ENCODE peak calls at places on chromosomes 12 and 14, in ten cellular contexts. W is BE2C; V is Panc1; I is OCI-LY7; A is neural progenitor cell; E is colonic mucosa; M is neuronal stem cell; J is CD8-positive, alpha-beta memory T cell; P is mammary epithelial cell; O is heart left ventricle. G is an unnamed sample.

GRCh38 chr12:15534322-15534721 is 212.0 kb downstream of the PTPRO start:
- DNase-seq in W (no peak), V (no peak), I (peak; percentile 43), A (no peak), E (no peak), M (no peak), J (no peak), P (no peak), O (no peak), G (no peak)

GRCh38 chr12:121823101-121823726 is 19.4 kb downstream of the SETD1B start:
- DNase-seq in W (peak; percentile 42), V (no peak), I (no peak), A (no peak), E (no peak), M (no peak), J (no peak), P (no peak), O (no peak), G (no peak)

GRCh38 chr14:73237786-73238261 is 518 bp downstream of the PAPLN start:
- DNase-seq in W (no peak), V (no peak), I (no peak), A (peak; percentile 62), E (no peak), M (no peak), J (no peak), P (no peak), O (no peak), G (peak; percentile 42)

GRCh38 chr12:117468016-117468415 is 106.6 kb upstream of the NOS1 start:
- DNase-seq in W (no peak), V (no peak), I (no peak), A (no peak), E (no peak), M (no peak), J (no peak), P (no peak), O (no peak), G (no peak)

GRCh38 chr12:98127854-98128253 is 387.5 kb upstream of the TMPO start:
- DNase-seq in W (no peak), V (no peak), I (no peak), A (no peak), E (no peak), M (no peak), J (no peak), P (no peak), O (no peak), G (peak; percentile 47)

GRCh38 chr12:111766608-111767361 is at the start of gene ALDH2:
- DNase-seq in W (peak; percentile 90), V (no peak), I (peak; percentile 69), A (peak; percentile 94), E (peak; percentile 86), M (peak; percentile 83), J (no peak), P (no peak), O (peak; percentile 82), G (peak; percentile 90)

GRCh38 chr12:124916370-124917134 is 2.1 kb upstream of the UBC start:
- DNase-seq in W (no peak), V (no peak), I (peak; percentile 68), A (peak; percentile 52), E (peak; percentile 86), M (no peak), J (no peak), P (peak; percentile 92), O (peak; percentile 76), G (peak; percentile 79)

GRCh38 chr12:57185906-57186508 is 30.6 kb upstream of the NXPH4 start:
- DNase-seq in W (no peak), V (no peak), I (no peak), A (no peak), E (no peak), M (no peak), J (no peak), P (no peak), O (no peak), G (no peak)

GRCh38 chr12:117790198-117790597 is 178.6 kb downstream of the KSR2 start:
- DNase-seq in W (no peak), V (no peak), I (no peak), A (no peak), E (no peak), M (no peak), J (no peak), P (no peak), O (no peak), G (no peak)

GRCh38 chr12:51662728-51663154 is 71.7 kb downstream of the SCN8A start:
- DNase-seq in W (no peak), V (no peak), I (no peak), A (no peak), E (peak; percentile 25), M (no peak), J (no peak), P (no peak), O (no peak), G (peak; percentile 77)

GRCh38 chr14:39582028-39582654 is 149.9 kb upstream of the FBXO33 start:
- DNase-seq in W (no peak), V (no peak), I (no peak), A (no peak), E (no peak), M (no peak), J (no peak), P (no peak), O (no peak), G (no peak)

GRCh38 chr14:38143651-38144505 is 63.8 kb upstream of the SSTR1 start:
- DNase-seq in W (no peak), V (no peak), I (no peak), A (no peak), E (no peak), M (no peak), J (no peak), P (no peak), O (no peak), G (no peak)

DNA sequence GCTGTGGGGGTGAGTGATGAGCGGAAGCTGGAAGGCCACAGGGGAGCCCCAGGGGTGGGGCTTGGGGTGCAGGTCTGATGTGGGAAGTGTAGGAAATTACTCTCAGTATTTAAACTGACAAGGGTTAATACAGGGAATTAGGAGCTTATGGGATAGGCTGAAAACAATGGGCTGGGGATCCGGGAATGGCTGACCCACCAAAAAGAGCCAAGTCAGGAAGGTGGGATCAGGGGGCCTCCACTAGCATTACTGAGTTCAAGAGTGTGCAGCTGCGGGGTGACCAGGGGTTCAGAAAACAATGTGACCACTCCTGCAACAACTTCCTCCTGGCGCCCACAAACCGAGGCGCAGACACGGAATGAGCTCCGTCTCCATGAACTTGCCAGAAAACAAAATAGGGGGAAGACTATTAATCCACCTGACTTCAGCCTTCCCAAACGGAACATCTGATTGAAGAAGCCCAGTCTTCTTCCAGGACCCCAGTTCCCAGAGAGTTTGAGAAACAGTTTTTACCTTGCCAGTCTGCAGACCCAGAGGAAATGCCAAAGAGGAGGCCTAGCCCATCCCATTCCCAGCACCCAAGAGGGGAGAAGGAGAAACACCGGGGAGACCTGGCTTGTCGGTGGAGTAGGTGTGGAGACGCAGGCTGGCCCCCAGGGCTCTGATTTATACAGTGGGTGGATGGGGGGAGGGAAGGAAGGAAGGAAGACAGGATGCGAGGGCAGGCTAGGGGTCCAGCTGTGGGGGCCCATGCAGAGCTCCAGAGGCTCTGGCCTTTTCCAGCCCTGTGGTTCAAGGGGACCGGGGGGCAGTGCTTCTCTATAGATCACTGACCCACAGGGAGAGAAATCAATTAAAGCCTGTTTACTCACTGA is 16.5 kb upstream of the YY1 start:
- DNase-seq in W (no peak), V (no peak), I (no peak), A (peak; percentile 64), E (no peak), M (no peak), J (no peak), P (no peak), O (no peak), G (no peak)
- H3K4me1 ChIP-seq in W (peaks cover 5% of the 10 kb centered on the region), V (peaks cover 28% of the 10 kb centered on the region), I (peaks cover 35% of the 10 kb centered on the region), A (peaks cover 39% of the 10 kb centered on the region), E (peaks cover 10% of the 10 kb centered on the region), M (peaks cover 34% of the 10 kb centered on the region), J (peaks cover 47% of the 10 kb centered on the region), P (peaks cover 6% of the 10 kb centered on the region), O (peaks cover 9% of the 10 kb centered on the region), G (peaks cover 13% of the 10 kb centered on the region)

GRCh38 chr14:22650046-22650739 is 6.0 kb upstream of the OR6J1 start:
- DNase-seq in W (no peak), V (no peak), I (no peak), A (no peak), E (no peak), M (no peak), J (no peak), P (no peak), O (no peak), G (no peak)
- H3K4me1 ChIP-seq in W (no peaks in the 10 kb centered on the region), V (no peaks in the 10 kb centered on the region), I (peaks cover 2% of the 10 kb centered on the region), A (no peaks in the 10 kb centered on the region), E (no peaks in the 10 kb centered on the region), M (no peaks in the 10 kb centered on the region), J (no peaks in the 10 kb centered on the region), P (peaks cover 15% of the 10 kb centered on the region), O (no peaks in the 10 kb centered on the region), G (peaks cover 17% of the 10 kb centered on the region)

GRCh38 chr14:61466905-61467280 is 145.5 kb downstream of the PRKCH start:
- DNase-seq in W (no peak), V (no peak), I (no peak), A (no peak), E (no peak), M (no peak), J (no peak), P (no peak), O (no peak), G (no peak)
- H3K4me1 ChIP-seq in W (peaks cover 19% of the 10 kb centered on the region), V (no peaks in the 10 kb centered on the region), I (peaks cover 46% of the 10 kb centered on the region), A (peaks cover 34% of the 10 kb centered on the region), E (peaks cover 9% of the 10 kb centered on the region), M (peaks cover 13% of the 10 kb centered on the region), J (peaks cover 55% of the 10 kb centered on the region), P (peaks cover 62% of the 10 kb centered on the region), O (peaks cover 76% of the 10 kb centered on the region), G (no peaks in the 10 kb centered on the region)

DNA sequence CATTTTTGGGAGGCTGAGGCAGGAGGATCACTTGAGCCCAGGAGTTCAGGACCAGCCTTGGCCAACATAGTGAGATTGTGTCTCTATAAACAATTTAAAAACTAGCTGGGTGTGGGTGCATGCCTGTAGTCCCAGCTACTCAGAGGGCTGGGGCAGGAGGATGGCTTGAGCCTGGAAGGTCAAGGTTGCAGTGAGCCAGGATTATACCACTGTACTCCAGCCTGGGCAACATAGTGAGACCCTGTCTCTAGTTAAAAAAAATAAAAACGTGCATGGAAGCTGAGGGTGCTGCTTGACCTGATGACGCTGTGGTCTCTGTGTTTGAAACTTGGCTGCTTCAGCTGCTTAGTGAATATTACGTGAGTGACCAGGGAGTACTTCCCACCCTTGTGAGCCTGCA is 89.7 kb downstream of the PPP2R5C start:
- DNase-seq in W (no peak), V (no peak), I (no peak), A (no peak), E (no peak), M (no peak), J (no peak), P (no peak), O (no peak), G (no peak)
- H3K4me1 ChIP-seq in W (peaks cover 20% of the 10 kb centered on the region), V (no peaks in the 10 kb centered on the region), I (peaks cover 71% of the 10 kb centered on the region), A (peaks cover 10% of the 10 kb centered on the region), E (peaks cover 16% of the 10 kb centered on the region), M (no peaks in the 10 kb centered on the region), J (peaks cover 89% of the 10 kb centered on the region), P (no peaks in the 10 kb centered on the region), O (peaks cover 73% of the 10 kb centered on the region), G (no peaks in the 10 kb centered on the region)

GRCh38 chr12:6328045-6328779 is 13.7 kb downstream of the TNFRSF1A start:
- DNase-seq in W (no peak), V (no peak), I (no peak), A (no peak), E (no peak), M (no peak), J (no peak), P (no peak), O (no peak), G (no peak)
- H3K4me1 ChIP-seq in W (peaks cover 8% of the 10 kb centered on the region), V (peaks cover 44% of the 10 kb centered on the region), I (peaks cover 43% of the 10 kb centered on the region), A (peaks cover 19% of the 10 kb centered on the region), E (peaks cover 13% of the 10 kb centered on the region), M (peaks cover 15% of the 10 kb centered on the region), J (peaks cover 29% of the 10 kb centered on the region), P (peaks cover 38% of the 10 kb centered on the region), O (peaks cover 35% of the 10 kb centered on the region), G (peaks cover 16% of the 10 kb centered on the region)

GRCh38 chr12:81085832-81086231 is 8.0 kb downstream of the ACSS3 start:
- DNase-seq in W (no peak), V (no peak), I (no peak), A (no peak), E (no peak), M (no peak), J (no peak), P (no peak), O (no peak), G (no peak)
- H3K4me1 ChIP-seq in W (no peaks in the 10 kb centered on the region), V (no peaks in the 10 kb centered on the region), I (no peaks in the 10 kb centered on the region), A (peaks cover 26% of the 10 kb centered on the region), E (no peaks in the 10 kb centered on the region), M (no peaks in the 10 kb centered on the region), J (no peaks in the 10 kb centered on the region), P (no peaks in the 10 kb centered on the region), O (peaks cover 21% of the 10 kb centered on the region), G (peaks cover 4% of the 10 kb centered on the region)

G was measured in Caco-2.